ENCODE peak calls at places on chromosomes 16 and 17, in ten cellular contexts. I is ovary; R is breast epithelium; X is mesenchymal stem cell; L is AG04450; P is Peyer's patch; Y is colonic mucosa; K is heart right ventricle; G is CD4-positive, alpha-beta memory T cell; V is Karpas-422. B is an unnamed sample.

GRCh38 chr16:51553314-51553713 is 402.2 kb upstream of the SALL1 start:
- DNase-seq in I (no peak), R (no peak), X (no peak), L (no peak), P (no peak), Y (no peak), K (no peak), G (no peak), V (no peak), B (no peak)

GRCh38 chr16:12092347-12092882 is 115.9 kb downstream of the SNX29 start:
- DNase-seq in I (peak), R (peak), X (peak), L (peak), P (peak), Y (no peak), K (no peak), G (no peak), V (no peak), B (peak)

GRCh38 chr16:58026139-58026704 is 668 bp downstream of the MMP15 start:
- DNase-seq in I (peak), R (no peak), X (peak), L (no peak), P (no peak), Y (peak), K (peak), G (no peak), V (peak), B (no peak)

GRCh38 chr17:77304746-77305473 is 164.1 kb downstream of the SEC14L1 start:
- DNase-seq in I (peak), R (no peak), X (no peak), L (no peak), P (no peak), Y (peak), K (no peak), G (no peak), V (no peak), B (no peak)

GRCh38 chr17:40345161-40346034 is 19.1 kb downstream of the GJD3 start:
- DNase-seq in I (peak), R (no peak), X (peak), L (no peak), P (peak), Y (peak), K (peak), G (peak), V (no peak), B (no peak)

GRCh38 chr16:83835972-83836566 is 28.3 kb downstream of the HSBP1 start:
- DNase-seq in I (no peak), R (no peak), X (peak), L (peak), P (no peak), Y (no peak), K (no peak), G (peak), V (no peak), B (no peak)

GRCh38 chr17:66276328-66276937 is 26.0 kb upstream of the PRKCA start:
- DNase-seq in I (no peak), R (no peak), X (peak), L (no peak), P (no peak), Y (no peak), K (no peak), G (no peak), V (no peak), B (peak)

GRCh38 chr17:13646411-13646810 is 44.7 kb upstream of the HS3ST3A1 start:
- DNase-seq in I (no peak), R (no peak), X (peak), L (no peak), P (no peak), Y (no peak), K (no peak), G (no peak), V (no peak), B (no peak)

GRCh38 chr16:71412270-71413160 is 29.3 kb downstream of the TLE7 start:
- DNase-seq in I (peak), R (peak), X (peak), L (peak), P (peak), Y (peak), K (peak), G (peak), V (peak), B (peak)

GRCh38 chr16:75343311-75343710 is 90.0 kb downstream of the CFDP1 start:
- DNase-seq in I (no peak), R (no peak), X (no peak), L (no peak), P (no peak), Y (no peak), K (no peak), G (no peak), V (no peak), B (no peak)

GRCh38 chr17:74757502-74757901 is 9.1 kb downstream of the NHERF1 start:
- DNase-seq in I (no peak), R (no peak), X (no peak), L (no peak), P (no peak), Y (no peak), K (peak), G (no peak), V (no peak), B (peak)

GRCh38 chr16:10878644-10879498 is 1.9 kb downstream of the CIITA start:
- DNase-seq in I (no peak), R (no peak), X (peak), L (no peak), P (peak), Y (peak), K (peak), G (peak), V (peak), B (peak)

GRCh38 chr16:81107506-81107905 is 11.3 kb upstream of the GCSH start:
- DNase-seq in I (no peak), R (no peak), X (no peak), L (no peak), P (no peak), Y (no peak), K (no peak), G (no peak), V (no peak), B (no peak)

GRCh38 chr16:4217246-4218131 is 24.4 kb downstream of the SRL start:
- DNase-seq in I (peak), R (no peak), X (no peak), L (no peak), P (no peak), Y (peak), K (peak), G (no peak), V (no peak), B (peak)

GRCh38 chr17:46883871-46884270 is 32.5 kb downstream of the WNT9B start:
- DNase-seq in I (no peak), R (no peak), X (no peak), L (no peak), P (no peak), Y (no peak), K (no peak), G (no peak), V (no peak), B (no peak)

GRCh38 chr16:15856217-15856616 is 611 bp downstream of the MYH11 start:
- DNase-seq in I (no peak), R (no peak), X (no peak), L (no peak), P (no peak), Y (no peak), K (no peak), G (no peak), V (no peak), B (no peak)

GRCh38 chr17:74419862-74420492 is 11.9 kb upstream of the GPRC5C start:
- DNase-seq in I (no peak), R (no peak), X (no peak), L (no peak), P (peak), Y (no peak), K (no peak), G (no peak), V (no peak), B (no peak)

GRCh38 chr16:70428178-70428998 is 10.5 kb downstream of the ST3GAL2 start:
- DNase-seq in I (peak), R (peak), X (peak), L (peak), P (peak), Y (peak), K (peak), G (no peak), V (peak), B (peak)

GRCh38 chr17:35052780-35053179 is 10.7 kb downstream of the RFFL start:
- DNase-seq in I (no peak), R (no peak), X (no peak), L (no peak), P (no peak), Y (no peak), K (no peak), G (no peak), V (no peak), B (no peak)

GRCh38 chr17:31392856-31393748 is 1.6 kb downstream of the RAB11FIP4 start:
- DNase-seq in I (peak), R (no peak), X (no peak), L (no peak), P (peak), Y (no peak), K (no peak), G (no peak), V (no peak), B (no peak)

GRCh38 chr16:50282010-50282538 is 15.7 kb downstream of the ADCY7 start:
- DNase-seq in I (no peak), R (no peak), X (no peak), L (no peak), P (peak), Y (peak), K (peak), G (peak), V (peak), B (no peak)

GRCh38 chr16:83979456-83979855 is 11.4 kb downstream of the NECAB2 start:
- DNase-seq in I (no peak), R (no peak), X (no peak), L (no peak), P (no peak), Y (no peak), K (no peak), G (no peak), V (no peak), B (no peak)

GRCh38 chr17:31673076-31673475 is 186.0 kb downstream of the COPRS start:
- DNase-seq in I (no peak), R (no peak), X (no peak), L (no peak), P (no peak), Y (no peak), K (no peak), G (no peak), V (no peak), B (no peak)

GRCh38 chr17:69336580-69336979 is 9.6 kb upstream of the ABCA5 start:
- DNase-seq in I (no peak), R (no peak), X (no peak), L (no peak), P (no peak), Y (no peak), K (no peak), G (no peak), V (no peak), B (no peak)

GRCh38 chr17:8151641-8152111 is 528 bp downstream of the PER1 start:
- DNase-seq in I (peak), R (peak), X (no peak), L (no peak), P (peak), Y (peak), K (peak), G (peak), V (peak), B (no peak)

GRCh38 chr17:69466905-69467630 is 52.6 kb downstream of the MAP2K6 start:
- DNase-seq in I (no peak), R (no peak), X (peak), L (no peak), P (no peak), Y (no peak), K (no peak), G (no peak), V (no peak), B (no peak)

GRCh38 chr17:64331946-64332493 is 58.6 kb downstream of the PECAM1 start:
- DNase-seq in I (no peak), R (no peak), X (no peak), L (no peak), P (no peak), Y (no peak), K (peak), G (no peak), V (no peak), B (peak)

GRCh38 chr16:89921131-89921698 is 1.9 kb upstream of the TUBB3 start:
- DNase-seq in I (peak), R (no peak), X (no peak), L (no peak), P (no peak), Y (no peak), K (no peak), G (no peak), V (no peak), B (no peak)
- H3K4me3 ChIP-seq in I (no peak), R (no peak), X (peak), L (peak), P (no peak), Y (no peak), K (peak), G (no peak), V (peak), B (no peak)

GRCh38 chr17:49915670-49916069 is 53.3 kb upstream of the DLX4 start:
- DNase-seq in I (no peak), R (no peak), X (no peak), L (no peak), P (no peak), Y (no peak), K (no peak), G (no peak), V (no peak), B (no peak)
- H3K27ac ChIP-seq in I (no peak), R (no peak), X (no peak), L (no peak), P (no peak), Y (no peak), K (no peak), G (no peak), V (no peak), B (no peak)

GRCh38 chr17:81029859-81030258 is 5.1 kb upstream of the BAIAP2 start:
- DNase-seq in I (no peak), R (no peak), X (no peak), L (no peak), P (no peak), Y (no peak), K (no peak), G (no peak), V (no peak), B (no peak)

GRCh38 chr17:81032641-81033422 is 2.1 kb upstream of the BAIAP2 start:
- DNase-seq in I (no peak), R (no peak), X (no peak), L (no peak), P (no peak), Y (no peak), K (no peak), G (no peak), V (no peak), B (no peak)

GRCh38 chr17:81031571-81032550 is 3.1 kb upstream of the BAIAP2 start:
- DNase-seq in I (no peak), R (no peak), X (no peak), L (no peak), P (no peak), Y (peak), K (no peak), G (no peak), V (no peak), B (no peak)

GRCh38 chr17:81028506-81028858 is 6.5 kb upstream of the BAIAP2 start:
- DNase-seq in I (no peak), R (no peak), X (no peak), L (no peak), P (no peak), Y (no peak), K (no peak), G (no peak), V (no peak), B (no peak)

DNA sequence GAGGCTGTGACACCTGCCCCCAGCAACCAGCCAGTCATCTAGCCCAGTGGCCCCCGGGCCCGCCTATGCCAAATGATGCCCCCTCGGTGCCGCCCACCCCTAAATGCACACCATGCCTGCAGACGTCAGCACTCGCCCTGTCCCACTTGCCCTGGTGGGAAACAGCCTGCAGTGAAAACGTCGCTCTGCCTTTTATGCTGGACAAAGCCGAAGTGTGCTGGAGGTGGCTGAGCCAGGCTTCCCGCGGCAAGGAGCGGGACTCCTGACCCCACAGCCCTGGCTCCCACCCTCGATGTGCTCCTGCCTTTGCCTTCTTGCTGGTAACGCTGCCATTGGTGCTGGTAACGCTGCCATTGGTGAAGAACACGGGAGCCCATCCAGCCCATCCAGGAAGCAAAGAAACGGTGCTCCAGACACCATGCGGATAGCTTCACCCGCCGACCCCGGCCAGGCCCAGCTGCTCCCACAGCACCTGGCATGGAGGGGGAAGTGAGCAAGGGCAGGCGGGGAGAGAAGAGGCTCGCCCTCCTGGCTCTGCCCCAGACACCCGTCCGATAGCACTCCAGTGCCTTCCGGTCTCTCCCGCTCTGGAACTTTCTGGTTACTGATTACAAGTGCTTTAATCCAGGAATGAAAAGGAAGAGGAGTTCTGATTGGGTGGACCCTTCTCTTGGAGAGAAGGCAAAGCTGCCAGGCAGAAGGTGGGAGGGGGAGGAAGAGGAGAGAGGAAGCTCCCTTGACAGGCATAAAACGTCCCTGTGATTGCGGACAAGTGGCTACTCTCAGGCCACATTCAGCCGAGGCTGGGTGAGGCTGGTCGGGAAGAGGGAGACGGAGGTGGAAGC is 4.0 kb upstream of the BAIAP2 start:
- DNase-seq in I (no peak), R (no peak), X (no peak), L (no peak), P (no peak), Y (peak), K (no peak), G (no peak), V (no peak), B (no peak)
- H3K4me3 ChIP-seq in I (no peak), R (no peak), X (no peak), L (no peak), P (no peak), Y (no peak), K (no peak), G (no peak), V (no peak), B (no peak)

DNA sequence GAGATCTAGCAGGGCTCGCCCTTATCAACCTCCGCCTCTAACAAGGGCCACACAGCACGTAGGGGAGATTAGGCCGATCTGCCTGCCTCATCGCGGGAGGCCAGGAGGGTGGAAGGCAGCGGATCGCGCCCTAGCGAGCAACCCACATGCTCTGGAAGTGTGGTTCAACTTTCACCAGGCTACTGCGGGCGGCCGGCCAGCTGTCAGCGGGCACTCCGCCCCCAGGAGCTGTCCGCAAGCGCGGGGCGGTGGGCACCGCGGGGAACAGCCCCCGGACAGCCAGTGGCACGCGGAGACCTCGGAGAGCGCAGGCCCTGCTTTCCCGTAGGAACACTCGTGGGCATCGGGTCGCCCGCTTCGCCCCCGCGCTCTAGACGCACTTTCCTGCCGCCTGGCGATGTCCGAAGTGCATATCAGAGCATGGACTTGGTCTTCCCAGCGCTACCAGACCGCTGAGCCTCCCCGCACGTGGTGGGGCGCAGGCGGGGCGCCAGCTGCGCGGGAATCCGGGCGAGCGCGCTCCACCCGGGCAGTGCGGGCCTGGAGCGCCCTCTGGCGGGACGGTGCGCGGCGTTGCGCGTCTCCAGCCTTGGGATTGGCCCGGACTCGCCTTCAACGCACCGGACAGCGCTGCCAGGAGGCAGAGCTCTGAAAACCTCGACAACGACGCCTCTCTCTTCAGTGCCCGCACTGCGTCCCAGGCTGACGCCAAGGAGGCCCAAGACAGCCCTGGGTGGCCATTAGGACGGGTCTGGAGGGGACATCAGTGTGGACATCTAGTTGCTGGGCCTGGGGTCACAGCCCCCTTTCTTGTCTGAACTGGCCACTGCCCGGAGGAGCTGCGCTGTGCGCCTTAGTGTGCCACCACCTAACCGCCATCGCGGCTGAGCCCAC is 3.6 kb upstream of the ZNHIT3 start:
- DNase-seq in I (peak), R (peak), X (peak), L (peak), P (peak), Y (peak), K (peak), G (peak), V (peak), B (peak)
- H3K27ac ChIP-seq in I (no peak), R (no peak), X (no peak), L (no peak), P (no peak), Y (no peak), K (no peak), G (no peak), V (no peak), B (no peak)

DNA sequence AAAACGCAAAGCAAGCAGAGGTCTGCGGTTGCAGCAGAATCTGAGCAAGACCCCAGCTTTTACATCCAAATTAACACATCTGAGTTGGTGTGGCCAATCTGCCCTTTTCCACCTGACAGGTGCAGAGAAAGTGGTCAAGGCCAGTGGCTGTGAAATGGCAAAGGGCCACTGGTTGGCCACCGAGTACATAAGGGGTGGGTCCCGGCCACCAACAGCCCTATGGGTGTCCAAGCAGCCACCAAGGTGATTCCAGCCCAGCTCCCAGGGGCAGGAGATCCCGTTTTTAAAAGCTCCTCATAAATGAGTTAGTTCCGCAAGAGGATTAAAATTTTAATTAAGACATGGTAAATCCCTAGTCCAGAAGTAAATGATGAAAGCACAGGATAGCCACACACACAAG is 29.1 kb downstream of the USP7 start:
- DNase-seq in I (no peak), R (no peak), X (no peak), L (no peak), P (no peak), Y (no peak), K (no peak), G (no peak), V (no peak), B (no peak)
- H3K4me3 ChIP-seq in I (no peak), R (no peak), X (no peak), L (no peak), P (no peak), Y (no peak), K (no peak), G (no peak), V (no peak), B (no peak)

GRCh38 chr17:82978354-82978753 is 101.1 kb upstream of the METRNL start:
- DNase-seq in I (no peak), R (no peak), X (no peak), L (no peak), P (no peak), Y (no peak), K (no peak), G (no peak), V (no peak), B (no peak)
- H3K27ac ChIP-seq in I (no peak), R (no peak), X (no peak), L (no peak), P (no peak), Y (no peak), K (no peak), G (no peak), V (no peak), B (no peak)

DNA sequence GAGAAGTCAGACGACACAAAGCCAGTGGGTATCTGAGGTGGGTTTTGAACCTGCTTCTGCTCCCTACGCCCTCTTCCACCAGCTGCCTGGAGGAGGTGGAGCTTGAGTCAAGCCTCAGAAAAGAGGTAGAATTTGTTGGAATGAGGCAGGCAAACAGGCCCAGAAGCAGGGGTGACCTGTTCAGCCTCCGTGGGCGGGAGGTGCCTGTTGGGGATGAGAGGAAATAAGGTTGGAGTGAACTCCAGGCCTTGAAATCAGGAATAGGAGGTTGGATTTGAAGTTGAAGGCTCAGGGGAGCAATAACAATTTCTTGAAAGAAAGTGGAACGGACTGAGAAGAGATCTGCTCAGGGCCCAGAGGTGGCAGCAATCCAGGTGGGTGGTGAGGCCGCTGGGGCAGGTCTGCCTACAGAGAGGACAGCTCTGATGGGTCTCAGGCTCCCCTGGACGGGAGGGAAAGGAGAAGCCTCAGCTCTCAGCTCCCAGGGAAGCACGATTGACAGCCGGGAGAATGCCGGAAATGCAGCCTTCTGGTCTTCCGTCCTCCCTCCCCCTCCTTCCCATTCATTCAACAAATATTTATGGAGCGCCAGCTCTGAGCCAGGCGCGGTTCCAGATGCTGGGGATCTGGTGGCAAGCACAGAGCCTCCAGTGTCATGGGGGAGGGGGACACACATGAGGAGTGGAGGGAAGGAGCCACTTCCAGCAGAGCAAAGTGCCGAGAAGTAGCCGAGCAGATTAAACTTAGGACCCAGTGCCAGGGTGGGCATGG is 61.9 kb upstream of the CIBAR2 start:
- DNase-seq in I (peak), R (no peak), X (peak), L (no peak), P (no peak), Y (peak), K (no peak), G (no peak), V (no peak), B (peak)
- H3K4me3 ChIP-seq in I (no peak), R (no peak), X (peak), L (peak), P (no peak), Y (no peak), K (peak), G (no peak), V (no peak), B (peak)